ENCODE peak calls at places on chromosomes 7 and 10, in seven cellular contexts. D, A, O, J, B, X and L are unnamed samples.

GRCh38 chr7:100745184-100745583 is 11.8 kb downstream of the ZAN start:
- DNase-seq in X (peak; percentile 53), J (peak; percentile 61), D (no peak), A (no peak), B (peak; percentile 44), O (no peak), L (peak; percentile 59)

GRCh38 chr7:132255898-132256297 is 320.4 kb downstream of the PLXNA4 start:
- DNase-seq in A (no peak), O (no peak), B (no peak), X (no peak), D (no peak), J (no peak), L (no peak)

GRCh38 chr7:21568762-21569161 is 25.9 kb downstream of the DNAH11 start:
- DNase-seq in O (no peak), A (no peak), X (no peak), J (peak; percentile 9), D (no peak), B (no peak), L (no peak)

GRCh38 chr10:79331709-79332108 is 15.6 kb upstream of the PPIF start:
- DNase-seq in X (peak; percentile 97), B (no peak), A (no peak), O (peak; percentile 36), D (no peak), J (peak; percentile 33), L (no peak)

GRCh38 chr10:96509017-96509641 is 4.6 kb downstream of the TLL2 start:
- DNase-seq in B (no peak), D (no peak), A (no peak), J (no peak), X (peak; percentile 78), O (no peak), L (no peak)

GRCh38 chr10:971613-972012 is 16.6 kb upstream of the GTPBP4 start:
- DNase-seq in O (no peak), B (no peak), X (no peak), J (no peak), A (no peak), D (no peak), L (no peak)

GRCh38 chr10:84196941-84197340 is 2.6 kb downstream of the CDHR1 start:
- DNase-seq in B (no peak), J (no peak), O (no peak), D (no peak), X (no peak), A (no peak), L (no peak)

GRCh38 chr10:133359972-133360610 is 2.3 kb upstream of the FUOM start:
- DNase-seq in D (no peak), A (no peak), B (no peak), J (peak; percentile 73), O (no peak), X (no peak), L (no peak)

GRCh38 chr7:153638821-153639435 is 413.3 kb upstream of the DPP6 start:
- DNase-seq in D (no peak), O (no peak), B (no peak), A (no peak), X (no peak), J (no peak), L (no peak)

GRCh38 chr10:126969310-126969709 is 64.1 kb downstream of the DOCK1 start:
- DNase-seq in O (no peak), D (no peak), J (no peak), A (no peak), B (no peak), X (no peak), L (no peak)